ENCODE peak calls at places on chromosomes 2 and 18, in six cellular contexts. O is body of pancreas, Q is endothelial cell of umbilical vein, S is transverse colon, Z is stomach, X is heart left ventricle. D is an unnamed sample.

GRCh38 chr2:189570565-189570964 is 10.0 kb downstream of the SLC40A1 start:
- DNase-seq in O (no peak), Q (peak; percentile 60), S (no peak), Z (no peak), X (no peak), D (no peak)

GRCh38 chr2:151775057-151775740 is 40.9 kb upstream of the NEB start:
- DNase-seq in O (no peak), Q (no peak), S (no peak), Z (no peak), X (no peak), D (no peak)

GRCh38 chr2:16218651-16219050 is 278.3 kb downstream of the MYCN start:
- DNase-seq in O (no peak), Q (no peak), S (peak; percentile 60), Z (peak; percentile 67), X (no peak), D (peak; percentile 19)

GRCh38 chr2:69581774-69582581 is 61.6 kb downstream of the AAK1 start:
- DNase-seq in O (peak; percentile 67), Q (no peak), S (no peak), Z (no peak), X (peak; percentile 43), D (no peak)

GRCh38 chr2:73232471-73233153 is 427 bp downstream of the PRADC1 start:
- DNase-seq in O (peak; percentile 32), Q (peak; percentile 18), S (peak; percentile 57), Z (no peak), X (no peak), D (no peak)

GRCh38 chr2:201999289-201999688 is 34.4 kb upstream of the FZD7 start:
- DNase-seq in O (no peak), Q (no peak), S (no peak), Z (no peak), X (peak; percentile 74), D (no peak)

GRCh38 chr2:20614201-20615045 is 36.5 kb downstream of the HS1BP3 start:
- DNase-seq in O (peak; percentile 59), Q (no peak), S (peak; percentile 8), Z (peak; percentile 69), X (no peak), D (no peak)

GRCh38 chr2:2686228-2686627 is 355.2 kb upstream of the MYT1L start:
- DNase-seq in O (no peak), Q (no peak), S (no peak), Z (no peak), X (no peak), D (no peak)

GRCh38 chr2:13135856-13136255 is 419.1 kb downstream of the TRIB2 start:
- DNase-seq in O (no peak), Q (no peak), S (no peak), Z (no peak), X (no peak), D (no peak)

GRCh38 chr2:73235315-73236028 is 1.4 kb downstream of the CCT7 start:
- DNase-seq in O (no peak), Q (peak; percentile 9), S (no peak), Z (no peak), X (no peak), D (no peak)

GRCh38 chr2:235496239-235496621 is 2.4 kb downstream of the AGAP1 start:
- DNase-seq in O (no peak), Q (no peak), S (no peak), Z (no peak), X (no peak), D (no peak)

GRCh38 chr2:109558076-109558882 is 55.5 kb downstream of the SEPTIN10 start:
- DNase-seq in O (peak; percentile 70), Q (peak; percentile 96), S (peak; percentile 24), Z (peak; percentile 69), X (no peak), D (peak; percentile 42)

GRCh38 chr2:11777886-11778415 is 31.5 kb downstream of the LPIN1 start:
- DNase-seq in O (no peak), Q (no peak), S (no peak), Z (no peak), X (no peak), D (no peak)

GRCh38 chr2:239596298-239596697 is 195.5 kb upstream of the HDAC4 start:
- DNase-seq in O (no peak), Q (no peak), S (no peak), Z (no peak), X (no peak), D (no peak)

GRCh38 chr18:13831864-13832508 is 8.0 kb downstream of the MC5R start:
- DNase-seq in O (no peak), Q (no peak), S (no peak), Z (peak; percentile 66), X (no peak), D (no peak)

GRCh38 chr2:215746507-215747243 is 266.7 kb downstream of the MREG start:
- DNase-seq in O (no peak), Q (no peak), S (no peak), Z (no peak), X (no peak), D (no peak)

GRCh38 chr18:46069524-46069923 is 2.5 kb downstream of the PSTPIP2 start:
- DNase-seq in O (no peak), Q (no peak), S (no peak), Z (no peak), X (no peak), D (no peak)

GRCh38 chr18:73653251-73653650 is 494.4 kb downstream of the FBXO15 start:
- DNase-seq in O (no peak), Q (no peak), S (no peak), Z (no peak), X (no peak), D (no peak)

GRCh38 chr18:74501386-74501785 is 5.2 kb downstream of the CNDP2 start:
- DNase-seq in O (no peak), Q (no peak), S (no peak), Z (no peak), X (no peak), D (no peak)

GRCh38 chr2:145812163-145812554 is 1292.2 kb upstream of the ZEB2 start:
- DNase-seq in O (no peak), Q (peak; percentile 20), S (no peak), Z (no peak), X (no peak), D (no peak)

GRCh38 chr18:79692056-79692455 is 12.5 kb downstream of the CTDP1 start:
- DNase-seq in O (no peak), Q (no peak), S (no peak), Z (no peak), X (no peak), D (no peak)

GRCh38 chr18:79692886-79693285 is 13.3 kb downstream of the CTDP1 start:
- DNase-seq in O (no peak), Q (no peak), S (no peak), Z (no peak), X (no peak), D (no peak)

GRCh38 chr18:79693561-79694205 is 14.1 kb downstream of the CTDP1 start:
- DNase-seq in O (no peak), Q (no peak), S (no peak), Z (no peak), X (peak; percentile 77), D (no peak)

GRCh38 chr18:79690071-79690470 is 10.5 kb downstream of the CTDP1 start:
- DNase-seq in O (no peak), Q (no peak), S (no peak), Z (no peak), X (no peak), D (no peak)

GRCh38 chr18:79690586-79691482 is 11.2 kb downstream of the CTDP1 start:
- DNase-seq in O (no peak), Q (no peak), S (no peak), Z (no peak), X (no peak), D (no peak)
- TF ChIP-seq POLR2A in O (no peak), Q (no peak), S (no peak), Z (no peak), X (no peak), D (no peak)

GRCh38 chr2:61185329-61185728 is 23.3 kb downstream of the C2orf74 start:
- DNase-seq in O (no peak), Q (no peak), S (no peak), Z (no peak), X (no peak), D (no peak)
- TF ChIP-seq POLR2A in O (no peak), Q (no peak), S (no peak), Z (no peak), X (no peak), D (no peak)

DNA sequence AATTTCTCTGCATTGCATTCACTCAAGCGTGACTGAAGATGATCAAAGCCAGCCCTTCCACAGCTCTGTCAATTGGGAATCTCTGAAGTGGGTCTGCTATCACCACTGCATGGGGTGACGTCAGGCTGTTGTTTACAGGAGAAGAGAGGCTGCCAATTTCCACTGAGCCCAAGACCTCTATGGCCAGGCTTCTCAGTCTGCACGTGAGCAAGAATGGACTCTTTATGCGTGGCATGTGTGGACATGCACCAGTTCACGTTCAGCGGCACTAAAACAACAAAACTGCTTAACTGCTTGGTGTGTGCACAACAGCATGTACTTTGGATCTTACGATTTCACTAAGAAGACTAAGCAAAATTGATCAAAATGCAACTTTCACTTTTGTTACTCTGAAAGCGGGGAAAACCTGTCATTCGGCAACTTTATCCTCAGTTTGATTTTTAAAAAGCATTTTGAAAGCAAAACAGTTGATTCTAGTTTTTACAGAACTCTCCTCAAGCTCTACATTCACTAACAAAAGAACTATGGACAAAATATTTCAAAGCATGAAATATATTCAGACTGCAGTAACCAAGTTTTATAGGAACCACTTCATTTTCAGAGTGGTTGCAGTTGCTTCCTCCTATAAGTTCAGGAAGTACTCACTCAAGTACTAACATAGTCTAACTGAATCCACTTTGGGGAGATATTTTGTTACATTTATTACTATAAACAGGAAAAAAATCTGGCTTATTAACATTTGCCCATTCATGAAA is 77.0 kb upstream of the SERTAD2 start:
- DNase-seq in O (peak; percentile 82), Q (peak; percentile 92), S (peak; percentile 67), Z (peak; percentile 75), X (peak; percentile 72), D (peak; percentile 18)
- TF ChIP-seq POLR2A in O (no peak), Q (peak; percentile 39), S (peak; percentile 29), Z (no peak), X (no peak), D (no peak)

GRCh38 chr2:190812506-190813294 is 67.9 kb upstream of the GLS start:
- DNase-seq in O (no peak), Q (no peak), S (no peak), Z (no peak), X (no peak), D (no peak)

GRCh38 chr2:190809876-190810525 is 70.6 kb upstream of the GLS start:
- DNase-seq in O (no peak), Q (no peak), S (no peak), Z (no peak), X (no peak), D (no peak)

GRCh38 chr2:190810981-190811587 is 69.5 kb upstream of the GLS start:
- DNase-seq in O (no peak), Q (no peak), S (no peak), Z (no peak), X (no peak), D (no peak)

GRCh38 chr2:190805843-190806242 is 74.8 kb upstream of the GLS start:
- DNase-seq in O (no peak), Q (no peak), S (no peak), Z (no peak), X (no peak), D (no peak)

DNA sequence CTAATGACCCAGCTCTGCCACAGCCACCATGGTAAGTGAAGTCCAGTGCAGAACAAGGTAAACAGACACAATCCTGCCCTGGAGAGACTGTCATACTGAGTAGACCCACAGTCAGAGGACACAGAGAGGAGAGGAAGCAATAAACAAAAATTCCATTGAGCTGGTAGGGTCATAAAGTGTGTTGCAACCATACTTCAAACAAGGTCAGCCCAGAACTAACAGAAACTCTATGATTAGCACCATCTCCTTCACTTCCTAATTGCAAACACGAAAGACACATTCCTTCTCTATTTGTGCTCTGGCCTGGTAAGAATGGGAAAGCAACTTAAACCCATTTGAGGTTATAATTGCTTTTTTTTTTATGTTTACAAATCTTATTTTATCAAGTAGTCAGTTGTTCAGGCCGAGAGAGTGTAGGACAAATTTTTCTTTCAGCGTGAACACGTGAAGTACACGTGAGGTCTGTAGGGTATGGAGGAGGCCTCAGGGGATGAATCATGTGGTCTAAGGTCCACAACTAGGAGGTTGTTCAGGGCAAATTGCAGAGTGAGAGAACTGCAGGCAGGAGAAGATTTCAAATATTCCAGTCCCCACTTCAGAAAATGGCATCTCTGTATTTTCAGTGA is 71.4 kb upstream of the GLS start:
- DNase-seq in O (no peak), Q (no peak), S (peak; percentile 38), Z (no peak), X (no peak), D (no peak)
- TF ChIP-seq POLR2A in O (no peak), Q (no peak), S (no peak), Z (no peak), X (no peak), D (no peak)